ENCODE peak calls at places on chromosome 16, in four cellular contexts. T is non-pigmented ciliary epithelial cell, C is fibroblast of mammary gland, I is lower lobe of right lung. W is an unnamed sample.

GRCh38 chr16:27952811-27953210 is 110.7 kb downstream of the GSG1L start:
- DNase-seq in T (no peak), C (no peak), I (no peak), W (no peak)

GRCh38 chr16:65119905-65120341 is 1.9 kb downstream of the CDH11 start:
- DNase-seq in I (no peak), T (no peak), C (peak), W (no peak)

GRCh38 chr16:84929421-84930297 is 81.7 kb downstream of the ZDHHC7 start:
- DNase-seq in C (peak), I (no peak), T (no peak), W (no peak)

GRCh38 chr16:30958164-30959083 is 870 bp downstream of the SETD1A start:
- DNase-seq in C (peak), T (no peak), I (peak), W (peak)

GRCh38 chr16:67055712-67056487 is 27.0 kb downstream of the CBFB start:
- DNase-seq in I (no peak), T (peak), C (peak), W (no peak)

GRCh38 chr16:31181102-31181830 is 1.3 kb downstream of the FUS start:
- DNase-seq in C (peak), I (peak), T (no peak), W (no peak)

GRCh38 chr16:71969353-71969752 is 30.8 kb downstream of the PKD1L3 start:
- DNase-seq in I (no peak), T (no peak), C (no peak), W (no peak)

GRCh38 chr16:56747486-56748045 is 17.6 kb downstream of the NUP93 start:
- DNase-seq in I (no peak), T (no peak), C (no peak), W (no peak)

GRCh38 chr16:79899316-79900110 is 299.0 kb upstream of the MAF start:
- DNase-seq in I (no peak), C (no peak), T (no peak), W (no peak)

GRCh38 chr16:2752850-2753522 is 548 bp downstream of the SRRM2 start:
- DNase-seq in T (no peak), I (peak), C (peak), W (peak)

GRCh38 chr16:47726031-47726675 is 265.0 kb downstream of the PHKB start:
- DNase-seq in C (peak), I (no peak), T (no peak), W (no peak)

GRCh38 chr16:78105517-78105916 is 6.1 kb downstream of the WWOX start:
- DNase-seq in T (no peak), I (no peak), C (no peak), W (no peak)

GRCh38 chr16:23252310-23252709 is 49.8 kb upstream of the SCNN1B start:
- DNase-seq in T (no peak), I (no peak), C (no peak), W (no peak)

GRCh38 chr16:51049678-51050378 is 101.2 kb downstream of the SALL1 start:
- DNase-seq in T (no peak), I (no peak), C (no peak), W (no peak)

GRCh38 chr16:23408242-23409201 is 44.5 kb downstream of the COG7 start:
- DNase-seq in C (peak), T (no peak), I (no peak), W (no peak)

GRCh38 chr16:50602531-50603205 is 54.5 kb downstream of the NKD1 start:
- DNase-seq in C (no peak), I (no peak), T (no peak), W (no peak)

GRCh38 chr16:76123966-76124365 is 153.2 kb upstream of the CNTNAP4 start:
- DNase-seq in C (no peak), T (no peak), I (no peak), W (no peak)

GRCh38 chr16:85583491-85584181 is 29.5 kb upstream of the GSE1 start:
- DNase-seq in T (peak), I (no peak), C (peak), W (no peak)

GRCh38 chr16:87254734-87255133 is 62.5 kb downstream of the C16orf95 start:
- DNase-seq in I (no peak), C (no peak), T (no peak), W (no peak)

GRCh38 chr16:74606521-74607309 is at the start of gene GLG1:
- DNase-seq in T (peak), I (peak), C (peak), W (peak)

GRCh38 chr16:55469821-55470532 is 9.0 kb upstream of the MMP2 start:
- DNase-seq in I (no peak), T (no peak), C (no peak), W (no peak)

GRCh38 chr16:88922114-88922825 is 54.7 kb downstream of the CBFA2T3 start:
- DNase-seq in C (peak), T (no peak), I (peak), W (no peak)

W was measured in GM19239.